ENCODE peak calls at places on chromosomes 12 and 14, in seven cellular contexts. One of them, this sample, is unnamed.
A peak's percentile ranks its signal among the peaks of the same experiment; 100 is the strongest.

GRCh38 chr12:70005864-70006618 is 181.0 kb downstream of the MYRFL start:
- DNase-seq in AG10803: no peak
- DNase-seq in left ventricle myocardium inferior: no peak
- DNase-seq in tibial artery: no peak
- DNase-seq in IMR-90: no peak
- DNase-seq in neural crest cell: no peak
- DNase-seq in transverse colon: no peak
- DNase-seq in this sample: no peak

GRCh38 chr14:67436006-67436866 is 24.3 kb upstream of the PLEK2 start:
- DNase-seq in AG10803: no peak
- DNase-seq in neural crest cell: no peak
- DNase-seq in left ventricle myocardium inferior: no peak
- DNase-seq in transverse colon: no peak
- DNase-seq in tibial artery: no peak
- DNase-seq in IMR-90: no peak
- DNase-seq in this sample: no peak

GRCh38 chr12:78209851-78210493 is 379.3 kb downstream of the NAV3 start:
- DNase-seq in neural crest cell: no peak
- DNase-seq in tibial artery: no peak
- DNase-seq in left ventricle myocardium inferior: peak; percentile 33
- DNase-seq in AG10803: peak; percentile 91
- DNase-seq in IMR-90: peak; percentile 21
- DNase-seq in transverse colon: no peak
- DNase-seq in this sample: no peak

GRCh38 chr14:90003526-90004312 is 48.0 kb downstream of the TDP1 start:
- DNase-seq in neural crest cell: no peak
- DNase-seq in tibial artery: no peak
- DNase-seq in transverse colon: no peak
- DNase-seq in left ventricle myocardium inferior: no peak
- DNase-seq in IMR-90: no peak
- DNase-seq in AG10803: no peak
- DNase-seq in this sample: no peak

GRCh38 chr12:79358716-79359341 is 331.9 kb downstream of the PAWR start:
- DNase-seq in neural crest cell: no peak
- DNase-seq in tibial artery: no peak
- DNase-seq in left ventricle myocardium inferior: no peak
- DNase-seq in transverse colon: no peak
- DNase-seq in AG10803: peak; percentile 20
- DNase-seq in IMR-90: no peak
- DNase-seq in this sample: no peak

GRCh38 chr14:101711041-101711861 is 50.3 kb upstream of the PPP2R5C start:
- DNase-seq in IMR-90: no peak
- DNase-seq in transverse colon: no peak
- DNase-seq in left ventricle myocardium inferior: no peak
- DNase-seq in tibial artery: peak; percentile 50
- DNase-seq in AG10803: no peak
- DNase-seq in neural crest cell: no peak
- DNase-seq in this sample: no peak

GRCh38 chr14:103697601-103698379 is 17.5 kb downstream of the XRCC3 start:
- DNase-seq in transverse colon: no peak
- DNase-seq in IMR-90: no peak
- DNase-seq in AG10803: no peak
- DNase-seq in neural crest cell: no peak
- DNase-seq in left ventricle myocardium inferior: peak; percentile 15
- DNase-seq in tibial artery: no peak
- DNase-seq in this sample: no peak

GRCh38 chr14:39034481-39035296 is 68.3 kb downstream of the SEC23A start:
- DNase-seq in tibial artery: no peak
- DNase-seq in neural crest cell: no peak
- DNase-seq in transverse colon: no peak
- DNase-seq in left ventricle myocardium inferior: no peak
- DNase-seq in IMR-90: no peak
- DNase-seq in AG10803: no peak
- DNase-seq in this sample: no peak

GRCh38 chr12:67832155-67832554 is 157.1 kb upstream of the IFNG-AS1 start:
- DNase-seq in left ventricle myocardium inferior: no peak
- DNase-seq in tibial artery: no peak
- DNase-seq in neural crest cell: no peak
- DNase-seq in AG10803: no peak
- DNase-seq in transverse colon: no peak
- DNase-seq in IMR-90: no peak
- DNase-seq in this sample: no peak

GRCh38 chr12:44574586-44574985 is 301.5 kb downstream of the NELL2 start:
- DNase-seq in IMR-90: no peak
- DNase-seq in AG10803: no peak
- DNase-seq in neural crest cell: no peak
- DNase-seq in tibial artery: no peak
- DNase-seq in transverse colon: no peak
- DNase-seq in left ventricle myocardium inferior: no peak
- DNase-seq in this sample: no peak

GRCh38 chr14:101183376-101184103 is 280.0 kb upstream of the RTL1 start:
- DNase-seq in transverse colon: no peak
- DNase-seq in neural crest cell: peak; percentile 81
- DNase-seq in AG10803: no peak
- DNase-seq in left ventricle myocardium inferior: no peak
- DNase-seq in IMR-90: no peak
- DNase-seq in tibial artery: peak; percentile 65
- DNase-seq in this sample: peak; percentile 80

GRCh38 chr12:131863711-131864396 is 30.6 kb upstream of the ULK1 start:
- DNase-seq in left ventricle myocardium inferior: no peak
- DNase-seq in tibial artery: no peak
- DNase-seq in transverse colon: no peak
- DNase-seq in neural crest cell: no peak
- DNase-seq in AG10803: no peak
- DNase-seq in IMR-90: no peak
- DNase-seq in this sample: no peak

GRCh38 chr12:131862084-131862441 is 32.4 kb upstream of the ULK1 start:
- DNase-seq in AG10803: no peak
- DNase-seq in IMR-90: no peak
- DNase-seq in tibial artery: no peak
- DNase-seq in left ventricle myocardium inferior: no peak
- DNase-seq in transverse colon: no peak
- DNase-seq in neural crest cell: no peak
- DNase-seq in this sample: no peak

GRCh38 chr12:131861261-131862083 is 33.0 kb upstream of the ULK1 start:
- DNase-seq in transverse colon: no peak
- DNase-seq in AG10803: no peak
- DNase-seq in IMR-90: no peak
- DNase-seq in tibial artery: no peak
- DNase-seq in left ventricle myocardium inferior: no peak
- DNase-seq in neural crest cell: no peak
- DNase-seq in this sample: no peak

GRCh38 chr12:131862994-131863710 is 31.3 kb upstream of the ULK1 start:
- DNase-seq in transverse colon: no peak
- DNase-seq in left ventricle myocardium inferior: no peak
- DNase-seq in tibial artery: no peak
- DNase-seq in IMR-90: no peak
- DNase-seq in neural crest cell: no peak
- DNase-seq in AG10803: no peak
- DNase-seq in this sample: no peak

GRCh38 chr12:131862600-131862993 is 31.8 kb upstream of the ULK1 start:
- DNase-seq in neural crest cell: no peak
- DNase-seq in transverse colon: no peak
- DNase-seq in tibial artery: no peak
- DNase-seq in IMR-90: no peak
- DNase-seq in AG10803: no peak
- DNase-seq in left ventricle myocardium inferior: no peak
- DNase-seq in this sample: no peak
- TF ChIP-seq CTCF in neural crest cell: no peak
- TF ChIP-seq CTCF in transverse colon: no peak
- TF ChIP-seq CTCF in tibial artery: no peak
- TF ChIP-seq CTCF in IMR-90: no peak
- TF ChIP-seq CTCF in AG10803: no peak
- TF ChIP-seq CTCF in left ventricle myocardium inferior: no peak
- TF ChIP-seq CTCF in this sample: no peak

GRCh38 chr12:80711866-80712265 is 4.4 kb downstream of the MYF6 start:
- DNase-seq in transverse colon: no peak
- DNase-seq in neural crest cell: no peak
- DNase-seq in IMR-90: no peak
- DNase-seq in tibial artery: no peak
- DNase-seq in left ventricle myocardium inferior: no peak
- DNase-seq in AG10803: no peak
- DNase-seq in this sample: no peak

GRCh38 chr12:80710727-80711066 is 3.3 kb downstream of the MYF6 start:
- DNase-seq in IMR-90: no peak
- DNase-seq in transverse colon: no peak
- DNase-seq in neural crest cell: no peak
- DNase-seq in AG10803: no peak
- DNase-seq in left ventricle myocardium inferior: no peak
- DNase-seq in tibial artery: no peak
- DNase-seq in this sample: no peak

GRCh38 chr12:80708535-80709328 is 1.3 kb downstream of the MYF6 start:
- DNase-seq in neural crest cell: no peak
- DNase-seq in left ventricle myocardium inferior: no peak
- DNase-seq in transverse colon: no peak
- DNase-seq in IMR-90: no peak
- DNase-seq in AG10803: no peak
- DNase-seq in tibial artery: no peak
- DNase-seq in this sample: no peak

GRCh38 chr12:80707830-80708534 is 548 bp downstream of the MYF6 start:
- DNase-seq in tibial artery: no peak
- DNase-seq in left ventricle myocardium inferior: no peak
- DNase-seq in transverse colon: no peak
- DNase-seq in AG10803: no peak
- DNase-seq in IMR-90: no peak
- DNase-seq in neural crest cell: no peak
- DNase-seq in this sample: no peak

DNA sequence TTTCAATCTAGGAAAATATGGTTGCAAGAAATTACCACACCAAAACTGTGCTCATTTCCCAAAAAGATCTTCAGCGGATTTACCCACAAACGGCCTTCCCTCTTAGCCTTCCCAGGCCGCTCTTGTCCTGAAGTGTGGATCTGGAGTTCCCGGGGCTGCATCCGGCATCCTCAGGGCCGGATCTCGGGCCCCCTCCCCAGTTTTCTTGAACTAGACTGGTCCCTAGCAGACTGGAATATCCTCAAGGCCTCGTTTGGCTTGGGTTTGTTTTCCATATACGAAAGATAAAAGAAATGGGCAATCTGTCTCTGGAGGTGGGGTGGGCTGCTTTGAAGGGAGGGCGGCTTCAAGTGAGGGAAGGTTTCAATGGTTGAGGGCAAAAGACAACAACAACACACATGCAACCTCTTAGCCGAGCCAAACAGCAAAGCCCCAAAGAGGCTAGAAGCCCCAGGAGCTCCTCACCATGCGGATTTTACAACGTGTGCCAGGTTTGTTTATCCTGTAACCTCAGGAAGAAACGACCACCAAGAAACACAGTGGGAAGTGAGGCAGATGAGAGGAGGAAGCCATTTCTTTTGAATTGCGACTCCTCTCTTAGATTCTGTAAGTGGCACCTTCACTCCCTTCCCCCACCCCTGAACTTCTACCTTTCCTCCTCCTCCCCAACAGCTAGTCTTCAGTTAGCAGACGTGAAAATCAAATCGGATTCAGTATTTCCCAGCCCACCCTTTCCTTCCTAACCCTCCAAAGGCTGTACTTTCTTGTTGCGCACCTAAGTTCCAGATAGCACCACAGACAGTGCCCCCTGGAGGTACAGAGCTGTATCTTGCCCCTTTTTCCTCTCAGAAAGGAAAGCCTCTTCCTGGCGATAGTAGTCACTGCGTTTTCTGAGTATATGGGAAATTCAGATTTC is 2.6 kb downstream of the MYF6 start:
- DNase-seq in left ventricle myocardium inferior: no peak
- DNase-seq in neural crest cell: no peak
- DNase-seq in IMR-90: no peak
- DNase-seq in transverse colon: no peak
- DNase-seq in AG10803: no peak
- DNase-seq in tibial artery: no peak
- DNase-seq in this sample: no peak
- TF ChIP-seq CTCF in left ventricle myocardium inferior: peak; percentile 14
- TF ChIP-seq CTCF in neural crest cell: peak; percentile 55
- TF ChIP-seq CTCF in IMR-90: no peak
- TF ChIP-seq CTCF in transverse colon: no peak
- TF ChIP-seq CTCF in AG10803: peak; percentile 21
- TF ChIP-seq CTCF in tibial artery: no peak
- TF ChIP-seq CTCF in this sample: no peak

GRCh38 chr12:6752181-6752930 is 585 bp downstream of the MLF2 start:
- DNase-seq in transverse colon: peak; percentile 50
- DNase-seq in left ventricle myocardium inferior: peak; percentile 55
- DNase-seq in AG10803: peak; percentile 52
- DNase-seq in IMR-90: peak; percentile 62
- DNase-seq in neural crest cell: no peak
- DNase-seq in tibial artery: peak; percentile 75
- DNase-seq in this sample: no peak
- TF ChIP-seq CTCF in transverse colon: peak; percentile 19
- TF ChIP-seq CTCF in left ventricle myocardium inferior: no peak
- TF ChIP-seq CTCF in AG10803: peak; percentile 60
- TF ChIP-seq CTCF in IMR-90: peak; percentile 51
- TF ChIP-seq CTCF in neural crest cell: peak; percentile 57
- TF ChIP-seq CTCF in tibial artery: no peak
- TF ChIP-seq CTCF in this sample: no peak

GRCh38 chr14:58849609-58850008 is 211.8 kb downstream of the DACT1 start:
- DNase-seq in tibial artery: no peak
- DNase-seq in IMR-90: no peak
- DNase-seq in neural crest cell: no peak
- DNase-seq in transverse colon: no peak
- DNase-seq in left ventricle myocardium inferior: no peak
- DNase-seq in AG10803: no peak
- DNase-seq in this sample: no peak

GRCh38 chr14:58846682-58847465 is 209.1 kb downstream of the DACT1 start:
- DNase-seq in transverse colon: no peak
- DNase-seq in left ventricle myocardium inferior: no peak
- DNase-seq in IMR-90: no peak
- DNase-seq in neural crest cell: no peak
- DNase-seq in tibial artery: no peak
- DNase-seq in AG10803: no peak
- DNase-seq in this sample: no peak

GRCh38 chr14:58844544-58844943 is 206.8 kb downstream of the DACT1 start:
- DNase-seq in neural crest cell: no peak
- DNase-seq in transverse colon: no peak
- DNase-seq in left ventricle myocardium inferior: no peak
- DNase-seq in AG10803: no peak
- DNase-seq in tibial artery: no peak
- DNase-seq in IMR-90: no peak
- DNase-seq in this sample: no peak

DNA sequence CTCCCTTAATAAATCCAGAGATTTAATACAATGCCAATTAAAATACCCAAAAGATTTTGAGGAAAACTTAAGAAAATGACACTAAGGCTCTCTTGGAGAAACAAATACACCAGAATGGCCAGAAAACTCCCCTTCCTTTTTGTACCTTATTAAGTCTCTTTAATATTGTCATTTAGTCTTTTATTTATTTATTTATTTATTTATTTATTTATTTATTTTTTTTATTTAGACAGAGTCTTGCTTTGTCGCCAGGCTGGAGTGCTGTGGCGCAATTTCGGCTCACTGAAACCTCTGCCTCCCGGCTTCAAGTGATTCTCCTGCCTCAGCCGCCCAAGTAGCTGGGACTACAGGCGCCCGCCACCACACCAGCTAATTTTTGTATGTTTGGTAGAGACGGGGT is 210.6 kb downstream of the DACT1 start:
- DNase-seq in transverse colon: no peak
- DNase-seq in left ventricle myocardium inferior: no peak
- DNase-seq in AG10803: no peak
- DNase-seq in tibial artery: no peak
- DNase-seq in neural crest cell: no peak
- DNase-seq in IMR-90: no peak
- DNase-seq in this sample: no peak
- TF ChIP-seq CTCF in transverse colon: no peak
- TF ChIP-seq CTCF in left ventricle myocardium inferior: no peak
- TF ChIP-seq CTCF in AG10803: no peak
- TF ChIP-seq CTCF in tibial artery: no peak
- TF ChIP-seq CTCF in neural crest cell: no peak
- TF ChIP-seq CTCF in IMR-90: no peak
- TF ChIP-seq CTCF in this sample: no peak